ENCODE peak calls at places on chromosomes 11 and 22, in nine cellular contexts. Q, M, U, S, V, T, L, C and H are unnamed samples.

GRCh38 chr11:107043242-107043991 is 25.1 kb upstream of the GUCY1A2 start:
- DNase-seq in Q (no peak), M (peak), U (no peak), S (no peak), V (peak), T (peak), L (peak), C (no peak), H (peak)

GRCh38 chr22:38731703-38732161 is 24.1 kb downstream of the SUN2 start:
- DNase-seq in Q (no peak), M (no peak), U (no peak), S (no peak), V (no peak), T (no peak), L (no peak), C (no peak), H (no peak)

GRCh38 chr11:45543808-45544422 is 121.5 kb downstream of the CHST1 start:
- DNase-seq in Q (no peak), M (peak), U (no peak), S (no peak), V (peak), T (peak), L (no peak), C (no peak), H (peak)

GRCh38 chr11:13433437-13433836 is 29.6 kb downstream of the BTBD10 start:
- DNase-seq in Q (no peak), M (no peak), U (no peak), S (no peak), V (no peak), T (no peak), L (no peak), C (no peak), H (no peak)

GRCh38 chr22:48352086-48352911 is 1475.4 kb downstream of the BRD1 start:
- DNase-seq in Q (no peak), M (no peak), U (no peak), S (no peak), V (no peak), T (no peak), L (no peak), C (no peak), H (no peak)

GRCh38 chr11:64090811-64091516 is 55.2 kb downstream of the FLRT1 start:
- DNase-seq in Q (no peak), M (no peak), U (no peak), S (peak), V (peak), T (no peak), L (no peak), C (no peak), H (peak)

GRCh38 chr11:85939099-85940015 is 84.2 kb downstream of the CCDC83 start:
- DNase-seq in Q (no peak), M (no peak), U (no peak), S (no peak), V (no peak), T (no peak), L (no peak), C (no peak), H (no peak)

GRCh38 chr11:48075637-48076036 is 95.3 kb downstream of the PTPRJ start:
- DNase-seq in Q (no peak), M (no peak), U (no peak), S (no peak), V (no peak), T (no peak), L (no peak), C (no peak), H (no peak)

GRCh38 chr22:33270596-33270995 is 212.4 kb upstream of the SYN3 start:
- DNase-seq in Q (no peak), M (no peak), U (no peak), S (no peak), V (no peak), T (no peak), L (no peak), C (no peak), H (no peak)

GRCh38 chr22:30238661-30239420 is 7.7 kb downstream of the LIF start:
- DNase-seq in Q (no peak), M (peak), U (no peak), S (no peak), V (peak), T (no peak), L (no peak), C (peak), H (peak)

GRCh38 chr11:70381350-70381749 is 17.0 kb upstream of the CTTN start:
- DNase-seq in Q (no peak), M (no peak), U (peak), S (no peak), V (no peak), T (no peak), L (no peak), C (no peak), H (no peak)

GRCh38 chr11:47408598-47409439 is 429 bp downstream of the SLC39A13 start:
- DNase-seq in Q (no peak), M (peak), U (peak), S (peak), V (peak), T (no peak), L (no peak), C (peak), H (peak)

GRCh38 chr11:69048056-69048717 is 545 bp upstream of the TPCN2 start:
- DNase-seq in Q (no peak), M (peak), U (no peak), S (no peak), V (no peak), T (no peak), L (no peak), C (no peak), H (no peak)

GRCh38 chr11:107493117-107493516 is 35.5 kb upstream of the CWF19L2 start:
- DNase-seq in Q (no peak), M (peak), U (no peak), S (peak), V (peak), T (no peak), L (no peak), C (no peak), H (peak)

GRCh38 chr11:126917531-126918204 is 82.9 kb downstream of the KIRREL3 start:
- DNase-seq in Q (no peak), M (peak), U (no peak), S (peak), V (peak), T (peak), L (peak), C (no peak), H (peak)

GRCh38 chr11:122101625-122102291 is 14.3 kb downstream of the BLID start:
- DNase-seq in Q (peak), M (no peak), U (peak), S (no peak), V (peak), T (no peak), L (no peak), C (peak), H (peak)
- H3K4me3 ChIP-seq in Q (peak), M (no peak), U (peak), S (no peak), V (peak), T (no peak), L (no peak), C (peak), H (peak)

GRCh38 chr11:73625690-73626318 is 20.6 kb upstream of the PLEKHB1 start:
- DNase-seq in Q (peak), M (peak), U (peak), S (peak), V (peak), T (peak), L (peak), C (peak), H (peak)
- TF ChIP-seq CTCF in Q (peak), M (peak), U (peak), S (peak), V (peak), T (peak), L (peak), C (peak), H (peak)

GRCh38 chr22:40463727-40464126 is 93.3 kb downstream of the SGSM3 start:
- DNase-seq in Q (no peak), M (no peak), U (no peak), S (no peak), V (no peak), T (peak), L (no peak), C (no peak), H (no peak)
- H3K4me3 ChIP-seq in Q (peak), M (no peak), U (no peak), S (no peak), V (no peak), T (peak), L (peak), C (no peak), H (no peak)

DNA sequence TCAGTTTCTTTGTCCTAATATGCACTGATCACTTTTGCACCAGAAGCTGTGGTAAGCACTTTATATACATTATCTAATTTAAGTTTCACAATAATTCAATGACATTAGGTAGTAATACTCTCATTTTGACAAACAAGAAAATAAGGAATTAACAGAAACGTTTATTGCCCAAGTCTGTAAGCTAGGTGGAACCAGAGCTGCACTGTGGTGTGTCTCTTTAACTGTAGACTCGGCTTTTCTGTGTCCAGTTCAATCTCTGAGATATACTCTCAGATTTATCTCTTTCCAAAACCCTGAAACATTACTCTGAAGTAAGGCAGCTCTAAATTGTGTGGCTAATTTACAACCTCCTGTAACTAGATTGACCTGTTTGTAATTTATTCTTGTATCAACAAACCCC is 101.1 kb downstream of the MUC15 start:
- DNase-seq in Q (no peak), M (no peak), U (no peak), S (no peak), V (no peak), T (no peak), L (no peak), C (no peak), H (no peak)
- TF ChIP-seq CTCF in Q (no peak), M (no peak), U (no peak), S (no peak), V (no peak), T (no peak), L (peak), C (no peak), H (no peak)

GRCh38 chr22:22425366-22425765 is 83.2 kb downstream of the ZNF280B start:
- DNase-seq in Q (no peak), M (no peak), U (no peak), S (no peak), V (no peak), T (no peak), L (no peak), C (no peak), H (no peak)

GRCh38 chr22:22424210-22424800 is 84.2 kb downstream of the ZNF280B start:
- DNase-seq in Q (no peak), M (no peak), U (no peak), S (no peak), V (no peak), T (no peak), L (no peak), C (no peak), H (no peak)

GRCh38 chr22:22427542-22428065 is 80.9 kb downstream of the ZNF280B start:
- DNase-seq in Q (no peak), M (no peak), U (no peak), S (no peak), V (no peak), T (no peak), L (no peak), C (no peak), H (no peak)

GRCh38 chr22:22424956-22425355 is 83.6 kb downstream of the ZNF280B start:
- DNase-seq in Q (no peak), M (no peak), U (no peak), S (no peak), V (no peak), T (no peak), L (no peak), C (no peak), H (no peak)

DNA sequence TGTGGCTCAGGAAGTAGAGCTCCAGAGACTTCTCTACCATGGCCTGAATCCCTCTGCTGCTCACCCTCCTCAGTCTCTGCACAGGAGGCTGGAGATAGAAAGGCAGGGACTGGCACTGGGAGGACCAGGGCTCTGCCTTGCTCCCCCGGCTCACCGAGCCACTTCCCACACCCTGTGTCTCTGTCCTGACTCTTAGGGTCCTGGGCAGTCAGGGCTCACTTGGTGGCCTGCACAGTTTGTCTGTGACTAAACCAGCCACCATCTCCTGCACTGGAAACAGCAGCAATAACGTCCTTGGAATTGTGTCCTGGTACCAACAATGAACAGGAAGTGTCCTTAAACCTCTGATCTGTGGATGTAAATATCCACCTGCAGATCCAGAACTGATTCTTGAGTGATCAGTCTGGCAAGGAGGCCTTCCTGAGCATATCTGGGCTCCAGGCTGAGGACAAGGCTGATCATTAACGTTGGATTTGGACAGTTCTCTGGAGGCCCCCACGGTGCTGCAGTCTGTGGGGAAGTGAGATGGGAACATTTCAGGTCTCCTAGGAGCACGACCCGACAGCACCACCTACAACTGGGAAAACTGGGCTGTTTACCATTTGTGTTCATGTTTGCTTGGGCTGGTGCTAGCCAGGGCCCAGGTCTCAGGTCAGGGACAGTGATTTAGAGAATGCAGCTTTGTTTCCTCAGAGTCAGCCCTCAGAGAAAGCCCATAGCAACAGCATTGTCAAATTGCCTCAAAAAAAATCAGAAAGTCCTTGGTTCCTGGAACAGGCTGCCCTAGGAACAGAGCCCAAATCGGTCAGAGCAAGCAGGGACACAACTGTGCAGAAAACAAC is 82.5 kb downstream of the ZNF280B start:
- DNase-seq in Q (no peak), M (no peak), U (no peak), S (no peak), V (no peak), T (no peak), L (no peak), C (no peak), H (no peak)
- H3K4me3 ChIP-seq in Q (no peak), M (no peak), U (no peak), S (no peak), V (no peak), T (no peak), L (no peak), C (no peak), H (no peak)

DNA sequence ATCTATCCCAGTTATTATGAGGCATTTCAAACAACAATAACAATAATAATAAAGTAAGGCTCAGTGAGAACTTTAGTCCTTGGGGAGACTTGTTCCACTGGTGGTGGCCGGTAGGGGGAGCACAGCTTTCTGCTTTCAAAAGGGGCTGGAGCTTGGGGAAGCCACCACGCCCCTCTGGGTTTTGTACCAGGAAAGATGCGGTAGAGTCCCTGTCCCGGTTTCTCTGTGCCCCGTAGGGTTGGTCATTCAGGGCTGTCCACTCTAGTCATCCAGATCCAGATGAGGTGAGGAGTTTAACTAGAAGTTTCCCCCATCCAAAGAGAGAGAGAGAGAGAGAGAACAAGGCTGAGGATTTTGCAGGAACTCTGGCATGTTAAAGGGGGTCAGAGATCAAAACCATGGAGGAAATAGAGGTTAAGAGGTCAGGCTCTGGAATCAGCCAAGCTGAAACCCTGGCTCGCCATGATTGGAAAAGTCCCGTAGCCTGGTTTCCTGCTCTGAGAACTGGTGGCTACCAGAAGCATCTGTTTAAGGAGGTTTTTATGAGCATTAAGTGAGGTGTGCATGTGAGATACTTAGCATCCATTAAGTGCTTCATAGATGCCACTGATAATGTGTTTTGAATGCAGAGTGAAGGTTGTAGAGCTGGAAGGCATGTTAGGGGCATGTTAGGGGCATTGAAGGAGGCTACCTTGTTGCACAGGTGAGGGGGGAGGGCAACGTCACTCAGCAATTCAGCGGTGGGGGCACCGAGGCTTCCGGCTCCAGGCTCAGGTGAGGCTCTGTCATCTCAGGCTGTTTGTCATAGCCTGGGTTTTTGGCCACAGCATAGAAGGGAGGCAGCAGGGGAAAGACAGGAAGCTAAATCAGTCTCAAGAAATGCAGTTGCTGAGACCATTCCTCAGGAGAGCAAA is 298.7 kb downstream of the NTM start:
- DNase-seq in Q (no peak), M (peak), U (no peak), S (peak), V (peak), T (peak), L (no peak), C (no peak), H (peak)
- TF ChIP-seq CTCF in Q (peak), M (peak), U (peak), S (peak), V (peak), T (peak), L (peak), C (peak), H (peak)

GRCh38 chr22:46088541-46089311 is 61.6 kb upstream of the PPARA start:
- DNase-seq in Q (peak), M (no peak), U (peak), S (no peak), V (peak), T (no peak), L (no peak), C (peak), H (peak)

GRCh38 chr22:46086577-46087335 is 63.6 kb upstream of the PPARA start:
- DNase-seq in Q (peak), M (no peak), U (peak), S (no peak), V (peak), T (no peak), L (no peak), C (peak), H (peak)

GRCh38 chr22:46087816-46088277 is 62.5 kb upstream of the PPARA start:
- DNase-seq in Q (peak), M (no peak), U (peak), S (no peak), V (peak), T (no peak), L (no peak), C (peak), H (peak)

GRCh38 chr22:46085831-46086576 is 64.3 kb upstream of the PPARA start:
- DNase-seq in Q (peak), M (peak), U (no peak), S (peak), V (no peak), T (no peak), L (no peak), C (peak), H (peak)

GRCh38 chr22:46087336-46087690 is 63.0 kb upstream of the PPARA start:
- DNase-seq in Q (no peak), M (no peak), U (no peak), S (no peak), V (no peak), T (no peak), L (no peak), C (no peak), H (no peak)
- H3K4me3 ChIP-seq in Q (peak), M (peak), U (peak), S (peak), V (no peak), T (no peak), L (no peak), C (peak), H (peak)

GRCh38 chr22:20175597-20175900 is 24.7 kb upstream of the CCDC188 start:
- DNase-seq in Q (no peak), M (no peak), U (no peak), S (no peak), V (peak), T (no peak), L (no peak), C (no peak), H (peak)

GRCh38 chr22:20173246-20173645 is 22.4 kb upstream of the CCDC188 start:
- DNase-seq in Q (no peak), M (no peak), U (no peak), S (no peak), V (no peak), T (no peak), L (no peak), C (no peak), H (no peak)

GRCh38 chr22:20173720-20174119 is 22.9 kb upstream of the CCDC188 start:
- DNase-seq in Q (no peak), M (no peak), U (no peak), S (no peak), V (no peak), T (no peak), L (no peak), C (no peak), H (no peak)

GRCh38 chr22:20176421-20177060 is 25.7 kb upstream of the CCDC188 start:
- DNase-seq in Q (no peak), M (no peak), U (no peak), S (no peak), V (no peak), T (no peak), L (no peak), C (no peak), H (no peak)

GRCh38 chr22:20174785-20175596 is 24.1 kb upstream of the CCDC188 start:
- DNase-seq in Q (no peak), M (no peak), U (no peak), S (no peak), V (peak), T (peak), L (no peak), C (no peak), H (peak)
- TF ChIP-seq CTCF in Q (no peak), M (peak), U (no peak), S (no peak), V (peak), T (no peak), L (peak), C (peak), H (peak)

DNA sequence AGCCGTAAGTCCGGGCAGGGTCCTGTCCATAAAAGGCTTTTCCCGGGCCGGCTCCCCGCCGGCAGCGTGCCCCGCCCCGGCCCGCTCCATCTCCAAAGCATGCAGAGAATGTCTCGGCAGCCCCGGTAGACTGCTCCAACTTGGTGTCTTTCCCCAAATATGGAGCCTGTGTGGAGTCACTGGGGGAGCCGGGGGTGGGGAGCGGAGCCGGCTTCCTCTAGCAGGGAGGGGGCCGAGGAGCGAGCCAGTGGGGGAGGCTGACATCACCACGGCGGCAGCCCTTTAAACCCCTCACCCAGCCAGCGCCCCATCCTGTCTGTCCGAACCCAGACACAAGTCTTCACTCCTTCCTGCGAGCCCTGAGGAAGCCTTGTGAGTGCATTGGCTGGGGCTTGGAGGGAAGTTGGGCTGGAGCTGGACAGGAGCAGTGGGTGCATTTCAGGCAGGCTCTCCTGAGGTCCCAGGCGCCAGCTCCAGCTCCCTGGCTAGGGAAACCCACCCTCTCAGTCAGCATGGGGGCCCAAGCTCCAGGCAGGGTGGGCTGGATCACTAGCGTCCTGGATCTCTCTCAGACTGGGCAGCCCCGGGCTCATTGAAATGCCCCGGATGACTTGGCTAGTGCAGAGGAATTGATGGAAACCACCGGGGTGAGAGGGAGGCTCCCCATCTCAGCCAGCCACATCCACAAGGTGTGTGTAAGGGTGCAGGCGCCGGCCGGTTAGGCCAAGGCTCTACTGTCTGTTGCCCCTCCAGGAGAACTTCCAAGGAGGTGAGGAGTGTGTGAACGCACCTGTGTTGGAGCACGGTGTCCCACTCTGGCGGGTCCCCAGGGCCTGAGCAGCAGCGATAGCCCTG is at the start of gene TAGLN:
- DNase-seq in Q (peak), M (peak), U (peak), S (no peak), V (peak), T (no peak), L (no peak), C (peak), H (peak)
- H3K4me3 ChIP-seq in Q (peak), M (no peak), U (peak), S (peak), V (peak), T (no peak), L (no peak), C (peak), H (peak)

GRCh38 chr22:31496007-31496734 is at the start of gene SFI1:
- DNase-seq in Q (peak), M (peak), U (peak), S (peak), V (peak), T (peak), L (peak), C (peak), H (peak)
- TF ChIP-seq CTCF in Q (no peak), M (peak), U (no peak), S (no peak), V (peak), T (peak), L (peak), C (peak), H (peak)